ENCODE peak calls at places on chromosomes 3 and 15, in four cellular contexts. R is osteoblast, M is choroid plexus epithelial cell, T is tibial artery. N is an unnamed sample.

GRCh38 chr3:184574552-184575430 is 13.2 kb downstream of the EPHB3 start:
- DNase-seq in R (no peak), M (no peak), T (no peak), N (no peak)

GRCh38 chr15:67479781-67480180 is 41.1 kb upstream of the C15orf61 start:
- DNase-seq in R (peak; percentile 69), M (peak; percentile 11), T (no peak), N (peak; percentile 57)

GRCh38 chr15:63595688-63596087 is 1.5 kb upstream of the FBXL22 start:
- DNase-seq in R (peak; percentile 25), M (no peak), T (no peak), N (no peak)

GRCh38 chr3:52055537-52056351 is 627 bp downstream of the DUSP7 start:
- DNase-seq in R (peak; percentile 93), M (peak; percentile 57), T (no peak), N (peak; percentile 55)

GRCh38 chr15:66848666-66849392 is 146.8 kb downstream of the SMAD6 start:
- DNase-seq in R (no peak), M (no peak), T (no peak), N (no peak)

GRCh38 chr3:119221779-119222320 is 18.8 kb downstream of the B4GALT4 start:
- DNase-seq in R (no peak), M (no peak), T (no peak), N (peak; percentile 73)

GRCh38 chr3:155870133-155870944 is at the start of gene GMPS:
- DNase-seq in R (peak; percentile 99), M (peak; percentile 94), T (peak; percentile 98), N (peak; percentile 92)

GRCh38 chr3:69443554-69443953 is 57.7 kb upstream of the FRMD4B start:
- DNase-seq in R (no peak), M (peak; percentile 28), T (no peak), N (peak; percentile 16)

GRCh38 chr3:68129065-68129464 is 474.7 kb upstream of the SUCLG2 start:
- DNase-seq in R (no peak), M (no peak), T (no peak), N (no peak)

GRCh38 chr3:194987571-194988494 is 283.1 kb downstream of the XXYLT1 start:
- DNase-seq in R (no peak), M (no peak), T (peak; percentile 46), N (no peak)

GRCh38 chr3:187006884-187007630 is 76.7 kb downstream of the ST6GAL1 start:
- DNase-seq in R (no peak), M (no peak), T (no peak), N (no peak)

GRCh38 chr15:68517285-68517711 is 61.5 kb upstream of the CORO2B start:
- DNase-seq in R (no peak), M (peak; percentile 41), T (peak; percentile 82), N (peak; percentile 89)

GRCh38 chr15:26929588-26929987 is 41.4 kb upstream of the GABRG3 start:
- DNase-seq in R (no peak), M (no peak), T (no peak), N (no peak)

GRCh38 chr3:13215940-13216546 is 142.8 kb upstream of the IQSEC1 start:
- DNase-seq in R (peak; percentile 92), M (peak; percentile 64), T (no peak), N (peak; percentile 65)

GRCh38 chr15:40498891-40499290 is 28.1 kb downstream of the CHST14 start:
- DNase-seq in R (no peak), M (no peak), T (no peak), N (no peak)

GRCh38 chr3:188034989-188035388 is 119.0 kb upstream of the LPP start:
- DNase-seq in R (no peak), M (no peak), T (no peak), N (no peak)

GRCh38 chr15:43483306-43484128 is 9.4 kb downstream of the TP53BP1 start:
- DNase-seq in R (peak; percentile 5), M (peak; percentile 61), T (no peak), N (peak; percentile 38)

GRCh38 chr3:109985942-109986555 is 648.7 kb upstream of the DPPA4 start:
- DNase-seq in R (no peak), M (peak; percentile 5), T (no peak), N (no peak)

GRCh38 chr15:101724675-101725005 is 367 bp upstream of the TARS3 start:
- DNase-seq in R (no peak), M (no peak), T (no peak), N (no peak)

GRCh38 chr3:20462226-20462625 is 276.2 kb upstream of the SGO1 start:
- DNase-seq in R (no peak), M (no peak), T (no peak), N (no peak)

GRCh38 chr3:46228259-46229222 is 13.7 kb upstream of the CCR3 start:
- DNase-seq in R (peak; percentile 21), M (peak; percentile 60), T (no peak), N (peak; percentile 84)

GRCh38 chr3:24296441-24297205 is 198.0 kb downstream of the THRB start:
- DNase-seq in R (no peak), M (peak; percentile 23), T (no peak), N (no peak)

GRCh38 chr3:122366379-122366749 is 16.7 kb downstream of the MIX23 start:
- DNase-seq in R (no peak), M (no peak), T (no peak), N (no peak)

GRCh38 chr3:194314669-194315068 is 36.5 kb downstream of the CPN2 start:
- DNase-seq in R (no peak), M (no peak), T (no peak), N (no peak)

GRCh38 chr3:25084016-25084415 is 344.0 kb upstream of the RARB start:
- DNase-seq in R (no peak), M (peak; percentile 8), T (no peak), N (no peak)

GRCh38 chr15:91908401-91908800 is 54.9 kb downstream of the SLCO3A1 start:
- DNase-seq in R (peak; percentile 93), M (peak; percentile 2), T (no peak), N (peak; percentile 60)

GRCh38 chr3:186340211-186340610 is 21.8 kb downstream of the DGKG start:
- DNase-seq in R (peak; percentile 75), M (no peak), T (no peak), N (no peak)

GRCh38 chr3:101725192-101725889 is 927 bp downstream of the CEP97 start:
- DNase-seq in R (no peak), M (peak; percentile 23), T (peak; percentile 71), N (peak; percentile 6)

GRCh38 chr3:196740476-196741400 is 1.1 kb downstream of the PAK2 start:
- DNase-seq in R (no peak), M (peak; percentile 84), T (no peak), N (peak; percentile 67)

GRCh38 chr15:96109820-96110219 is 220.7 kb upstream of the NR2F2 start:
- DNase-seq in R (no peak), M (no peak), T (no peak), N (no peak)

DNA sequence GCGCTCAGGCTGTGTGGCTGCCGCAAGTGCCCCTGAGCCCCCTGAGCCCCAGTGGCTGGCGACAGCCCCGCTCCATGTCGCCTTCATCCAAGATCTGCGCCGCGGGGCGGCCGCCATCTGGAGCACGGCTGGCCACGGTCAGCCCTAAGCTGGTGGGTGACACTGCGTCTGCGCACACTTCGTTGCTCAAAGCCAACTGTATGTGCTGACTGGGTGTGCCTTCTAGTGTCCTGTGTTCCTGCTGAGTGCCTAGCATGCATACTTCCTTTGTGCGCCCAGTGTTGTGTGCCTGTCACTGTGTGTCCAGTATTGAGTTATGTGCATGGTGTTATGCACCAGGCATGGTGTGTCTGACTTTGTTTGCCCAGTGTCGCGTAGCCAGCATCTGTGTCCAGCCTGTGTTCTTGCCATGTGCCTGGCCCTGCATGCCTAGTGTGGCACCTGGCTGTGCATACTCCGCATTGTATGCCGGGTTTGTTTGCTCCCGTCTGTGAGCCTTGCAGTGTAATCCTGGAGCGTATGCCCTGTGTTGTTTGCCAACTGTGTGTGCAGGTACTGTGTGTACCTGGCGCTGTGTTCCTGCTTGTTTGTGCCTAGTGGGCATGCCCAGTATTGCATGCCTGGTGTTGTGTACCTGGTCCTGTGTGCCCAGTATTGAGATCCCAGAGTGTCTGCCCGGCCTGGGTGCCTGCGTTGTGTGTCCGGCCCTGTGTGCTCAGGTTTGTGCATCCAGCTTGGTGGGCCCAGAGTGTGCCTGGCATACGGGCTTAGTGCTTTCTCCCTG is 54.7 kb upstream of the CHRNA7 start:
- DNase-seq in R (no peak), M (peak; percentile 2), T (no peak), N (peak; percentile 6)
- TF ChIP-seq CTCF in R (no peak), M (no peak), T (no peak), N (peak; percentile 1)

DNA sequence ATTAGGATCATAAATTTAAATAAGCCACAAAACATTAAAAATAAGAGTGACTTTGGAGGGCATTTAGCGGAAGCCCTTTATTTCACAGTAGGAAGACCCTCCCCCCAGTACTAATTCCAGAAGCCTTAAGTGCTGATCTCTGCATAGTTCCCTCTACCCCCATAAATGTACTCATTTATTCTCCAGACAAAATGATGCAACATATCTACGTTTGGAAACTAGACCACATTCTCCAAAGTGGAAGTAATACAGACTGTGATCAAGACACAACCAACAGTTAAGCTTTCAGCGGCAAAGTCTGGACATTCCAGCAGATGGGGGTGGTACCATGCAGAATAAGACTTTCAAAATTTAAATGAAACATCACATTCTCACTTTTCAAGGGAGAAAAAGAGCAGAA is 44.8 kb upstream of the RPS17 start:
- DNase-seq in R (no peak), M (peak; percentile 76), T (no peak), N (peak; percentile 58)
- TF ChIP-seq CTCF in R (peak; percentile 56), M (peak; percentile 45), T (no peak), N (peak; percentile 44)

GRCh38 chr3:14853280-14853956 is 34.7 kb downstream of the FGD5 start:
- DNase-seq in R (no peak), M (no peak), T (peak; percentile 55), N (no peak)

GRCh38 chr3:14861031-14861430 is 42.3 kb downstream of the FGD5 start:
- DNase-seq in R (no peak), M (no peak), T (no peak), N (no peak)

GRCh38 chr3:14858105-14858504 is 39.3 kb downstream of the FGD5 start:
- DNase-seq in R (no peak), M (no peak), T (peak; percentile 5), N (no peak)

GRCh38 chr3:14861451-14862302 is 42.9 kb downstream of the FGD5 start:
- DNase-seq in R (no peak), M (no peak), T (peak; percentile 48), N (no peak)

GRCh38 chr3:14857506-14857905 is 38.7 kb downstream of the FGD5 start:
- DNase-seq in R (no peak), M (no peak), T (no peak), N (no peak)
- TF ChIP-seq CTCF in R (no peak), M (peak; percentile 8), T (no peak), N (no peak)

GRCh38 chr15:64749999-64750657 is 25.3 kb downstream of the RBPMS2 start:
- DNase-seq in R (peak; percentile 88), M (peak; percentile 30), T (peak; percentile 84), N (peak; percentile 12)
- TF ChIP-seq CTCF in R (no peak), M (peak; percentile 24), T (no peak), N (peak; percentile 23)

GRCh38 chr15:42069025-42069424 is 25.3 kb downstream of the PLA2G4D start:
- DNase-seq in R (no peak), M (no peak), T (no peak), N (no peak)
- TF ChIP-seq CTCF in R (no peak), M (peak; percentile 15), T (no peak), N (no peak)

DNA sequence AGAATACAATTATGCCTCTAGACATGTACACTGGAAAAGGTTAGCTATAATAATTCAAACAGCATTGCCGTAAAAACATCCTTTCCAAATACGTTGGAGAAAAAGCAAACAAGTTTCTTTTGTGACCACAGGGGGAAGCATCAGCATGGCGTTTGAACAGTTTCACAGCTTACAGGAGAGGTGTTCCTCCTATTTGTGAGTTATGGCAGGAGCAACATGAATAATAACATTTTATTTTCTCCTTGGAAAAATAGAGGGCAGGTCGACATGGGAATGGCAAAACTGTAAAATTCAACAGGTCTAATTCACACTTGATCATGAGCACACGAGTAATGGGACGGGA is 39.7 kb upstream of the GADL1 start:
- DNase-seq in R (peak; percentile 23), M (peak; percentile 89), T (no peak), N (peak; percentile 77)
- TF ChIP-seq CTCF in R (peak; percentile 74), M (peak; percentile 80), T (peak; percentile 74), N (peak; percentile 83)

GRCh38 chr3:48556796-48557626 is at the start of gene PFKFB4:
- DNase-seq in R (peak; percentile 100), M (peak; percentile 100), T (peak; percentile 100), N (peak; percentile 99)
- TF ChIP-seq CTCF in R (no peak), M (no peak), T (peak; percentile 10), N (no peak)

N was measured in AG10803.